ENCODE peak calls at places on chromosomes 4 and X, in five cellular contexts. I, R, G, A and Y are unnamed samples.

GRCh38 chr4:7052923-7053715 is 9.9 kb downstream of the TADA2B start:
- DNase-seq in I (no peak), A (no peak), R (no peak), G (no peak), Y (no peak)

GRCh38 chrX:1388651-1389050 is 3.3 kb downstream of the SLC25A6 start:
- DNase-seq in G (no peak), I (no peak), A (no peak), R (no peak), Y (no peak)

GRCh38 chr4:64713256-64713840 is 304.1 kb upstream of the TECRL start:
- DNase-seq in A (peak), R (peak), I (no peak), G (no peak), Y (no peak)

GRCh38 chrX:151982217-151982616 is 7.7 kb upstream of the GABRE start:
- DNase-seq in R (no peak), I (no peak), G (no peak), A (peak), Y (peak)

GRCh38 chrX:129572422-129572821 is 32.4 kb downstream of the OCRL start:
- DNase-seq in I (no peak), R (no peak), G (no peak), A (no peak), Y (no peak)

GRCh38 chrX:39310925-39311324 is 509.7 kb downstream of the MID1IP1 start:
- DNase-seq in A (no peak), I (no peak), R (no peak), G (no peak), Y (no peak)

GRCh38 chrX:149720021-149720689 is 8.3 kb downstream of the MAGEA11 start:
- DNase-seq in A (peak), R (no peak), G (no peak), I (no peak), Y (no peak)

GRCh38 chrX:57241967-57242366 is 44.5 kb upstream of the FAAH2 start:
- DNase-seq in R (no peak), A (no peak), I (no peak), G (no peak), Y (no peak)

GRCh38 chr4:185716008-185716976 is 95.7 kb downstream of the SORBS2 start:
- DNase-seq in R (no peak), G (no peak), I (no peak), A (no peak), Y (no peak)

GRCh38 chrX:41490446-41490845 is 43.3 kb downstream of the NYX start:
- DNase-seq in I (no peak), R (no peak), G (no peak), A (no peak), Y (no peak)

GRCh38 chrX:9765072-9765736 is 443 bp downstream of the GPR143 start:
- DNase-seq in R (no peak), I (peak), G (no peak), A (no peak), Y (no peak)

GRCh38 chrX:357693-358471 is 28.8 kb downstream of the PPP2R3B start:
- DNase-seq in A (no peak), G (no peak), R (no peak), I (no peak), Y (peak)

GRCh38 chrX:143669395-143669794 is 33.5 kb upstream of the SLITRK4 start:
- DNase-seq in G (no peak), R (no peak), I (no peak), A (no peak), Y (no peak)

GRCh38 chr4:178309890-178310289 is 867.7 kb upstream of the AGA start:
- DNase-seq in G (no peak), I (no peak), R (no peak), A (no peak), Y (no peak)

GRCh38 chr4:183659919-183660318 is 826 bp downstream of the TRAPPC11 start:
- DNase-seq in I (no peak), A (no peak), G (no peak), R (no peak), Y (no peak)

GRCh38 chrX:1534321-1535168 is 2.4 kb downstream of the P2RY8 start:
- DNase-seq in I (peak), G (no peak), R (peak), A (no peak), Y (no peak)

GRCh38 chr4:6962211-6963041 is 52.8 kb downstream of the TBC1D14 start:
- DNase-seq in G (no peak), I (no peak), R (no peak), A (no peak), Y (no peak)

GRCh38 chr4:122758033-122758432 is 25.5 kb downstream of the BBS12 start:
- DNase-seq in G (no peak), I (no peak), A (no peak), R (peak), Y (no peak)

GRCh38 chr4:109172301-109172700 is 130.2 kb downstream of the COL25A1 start:
- DNase-seq in G (no peak), I (no peak), R (no peak), A (no peak), Y (no peak)

GRCh38 chr4:7967501-7968261 is 28.0 kb upstream of the AFAP1 start:
- DNase-seq in I (no peak), A (no peak), R (no peak), G (no peak), Y (no peak)

GRCh38 chr4:6342530-6343293 is 73.1 kb downstream of the WFS1 start:
- DNase-seq in A (no peak), R (no peak), I (no peak), G (no peak), Y (peak)

GRCh38 chrX:52865328-52865980 is 2.4 kb downstream of the XAGE3 start:
- DNase-seq in I (no peak), A (no peak), R (no peak), G (no peak), Y (no peak)

GRCh38 chrX:86047174-86047991 is at the start of gene CHM:
- DNase-seq in I (peak), A (peak), R (peak), G (peak), Y (peak)

GRCh38 chr4:4613126-4613465 is 71.2 kb upstream of the STX18 start:
- DNase-seq in G (no peak), I (no peak), A (no peak), R (no peak), Y (no peak)

GRCh38 chr4:98657531-98658286 is 702 bp downstream of the TSPAN5 start:
- DNase-seq in G (no peak), R (no peak), I (peak), A (no peak), Y (peak)

GRCh38 chr4:175790067-175790466 is 22.0 kb downstream of the GPM6A start:
- DNase-seq in G (no peak), R (no peak), I (no peak), A (no peak), Y (no peak)

GRCh38 chr4:54852602-54853001 is 194.8 kb downstream of the KIT start:
- DNase-seq in G (no peak), R (peak), I (no peak), A (no peak), Y (no peak)

GRCh38 chrX:109485470-109486340 is 3.8 kb upstream of the GUCY2F start:
- DNase-seq in A (peak), I (peak), G (peak), R (peak), Y (peak)

GRCh38 chrX:72461766-72462165 is 110.9 kb downstream of the HDAC8 start:
- DNase-seq in G (no peak), A (no peak), R (no peak), I (no peak), Y (peak)

GRCh38 chrX:114959729-114960128 is 57.7 kb downstream of the IL13RA2 start:
- DNase-seq in G (no peak), A (no peak), R (no peak), I (no peak), Y (peak)

GRCh38 chrX:107724653-107725052 is 50.9 kb downstream of the TSC22D3 start:
- DNase-seq in G (no peak), I (no peak), R (no peak), A (no peak), Y (no peak)

GRCh38 chr4:89528525-89529133 is 221.0 kb upstream of the GPRIN3 start:
- DNase-seq in I (no peak), A (no peak), R (no peak), G (no peak), Y (no peak)
- TF ChIP-seq CHD2 in I (no peak), A (no peak), R (no peak), G (no peak), Y (no peak)

DNA sequence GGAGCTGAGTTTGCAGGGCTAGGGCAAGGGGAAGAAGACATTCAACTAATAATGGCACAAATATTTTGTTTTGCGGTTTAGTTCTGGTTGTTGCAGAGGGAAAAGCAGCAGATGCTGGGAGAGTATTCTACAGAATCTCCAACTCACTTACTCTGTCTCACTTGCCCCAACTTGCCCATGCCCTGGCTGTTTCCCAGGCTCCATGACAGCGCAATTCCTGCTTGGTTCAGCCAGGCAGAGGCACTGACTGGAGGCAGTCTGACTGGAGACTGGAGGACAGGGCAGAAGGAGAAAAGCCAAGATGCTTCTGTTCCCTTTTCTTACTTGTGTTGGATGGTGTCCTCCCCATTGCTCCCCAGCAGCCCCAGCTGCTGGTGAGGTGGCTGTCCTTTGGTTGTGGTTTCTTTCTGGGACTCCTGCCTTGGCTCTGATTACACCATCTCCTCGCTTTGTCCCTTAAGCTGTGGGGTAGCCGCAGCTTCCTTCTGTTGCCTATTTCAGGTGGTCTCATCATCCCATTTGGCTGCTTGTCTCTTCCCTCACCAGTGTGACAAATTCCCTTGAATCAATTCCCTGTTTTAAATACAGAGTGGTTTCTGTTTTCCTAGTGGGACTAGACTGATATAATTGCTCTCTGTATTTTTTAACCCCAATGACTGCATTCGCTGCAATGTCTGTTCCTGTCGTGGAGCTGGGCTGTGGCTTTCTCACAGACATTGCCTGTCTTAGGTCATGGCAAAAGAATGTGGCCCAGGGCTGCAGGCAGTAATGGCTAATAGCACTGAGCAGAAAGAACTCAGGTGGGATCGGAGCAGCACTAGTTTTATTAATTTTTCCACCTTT is 24.2 kb upstream of the RASL11B start:
- DNase-seq in A (peak), R (no peak), G (no peak), I (no peak), Y (no peak)
- TF ChIP-seq POLR2A in A (no peak), R (no peak), G (no peak), I (no peak), Y (no peak)

DNA sequence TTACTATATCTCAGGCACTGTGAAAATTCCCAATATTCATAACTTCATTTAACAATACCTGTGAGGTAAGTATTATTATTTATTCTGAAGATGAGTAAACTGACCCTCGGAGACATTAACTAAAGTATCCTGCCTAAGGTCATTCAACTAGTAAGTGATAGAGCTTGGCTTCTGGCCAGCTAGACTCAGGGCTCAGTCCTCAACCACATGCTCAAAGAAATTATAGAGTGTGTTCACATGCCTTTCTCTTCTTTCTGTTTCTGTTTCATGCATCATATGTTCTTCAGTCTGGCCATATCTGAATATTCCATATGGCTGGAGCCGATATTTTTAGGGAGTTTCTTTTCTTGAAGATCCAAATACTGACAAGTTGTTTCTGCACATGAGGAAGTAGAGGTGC is 44.8 kb downstream of the MMRN1 start:
- DNase-seq in A (no peak), R (no peak), G (no peak), I (no peak), Y (no peak)
- TF ChIP-seq CHD2 in A (no peak), R (no peak), G (no peak), I (no peak), Y (no peak)

GRCh38 chr4:1082215-1083182 is 30.9 kb downstream of the RNF212 start:
- DNase-seq in G (no peak), I (no peak), A (no peak), R (no peak), Y (peak)
- TF ChIP-seq POLR2A in G (no peak), I (no peak), A (no peak), R (no peak), Y (no peak)

GRCh38 chr4:150130953-150131352 is 52.7 kb downstream of the DCLK2 start:
- DNase-seq in G (no peak), A (no peak), I (no peak), R (no peak), Y (no peak)
- TF ChIP-seq CHD2 in G (no peak), A (no peak), I (no peak), R (no peak), Y (no peak)

GRCh38 chr4:121709766-121710405 is 13.1 kb upstream of the ANXA5 start:
- DNase-seq in A (no peak), I (no peak), R (no peak), G (no peak), Y (no peak)
- TF ChIP-seq POLR2A in A (no peak), I (no peak), R (no peak), G (no peak), Y (no peak)

DNA sequence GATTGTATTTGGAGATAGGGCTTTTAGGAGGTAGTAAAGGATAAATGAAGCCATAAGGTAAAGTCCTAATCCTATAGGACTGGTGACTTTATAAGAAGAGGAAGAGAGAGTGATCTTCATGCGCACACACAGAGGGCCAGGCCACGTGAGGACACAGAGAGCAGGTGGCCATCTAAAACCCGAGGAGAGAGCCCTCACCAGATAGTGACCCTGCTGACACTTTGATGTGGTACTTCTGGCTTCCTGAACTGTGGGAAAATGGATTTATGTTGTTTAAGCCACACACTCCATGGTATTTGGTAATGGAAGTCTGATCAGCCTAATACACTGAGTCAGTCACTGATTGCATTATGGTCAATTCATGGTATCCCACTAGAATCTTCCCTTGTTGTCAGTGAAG is 164.9 kb upstream of the TAPT1 start:
- DNase-seq in G (no peak), I (no peak), R (no peak), A (no peak), Y (no peak)
- TF ChIP-seq CHD2 in G (no peak), I (no peak), R (no peak), A (no peak), Y (no peak)